ENCODE peak calls at places on chromosomes 3 and 15, in seven cellular contexts. N, K, O, Y, T, I and U are unnamed samples.

GRCh38 chr3:98574157-98574556 is 19.3 kb downstream of the CPOX start:
- DNase-seq in Y (no peak), O (no peak), N (no peak), I (no peak), K (no peak), T (no peak), U (no peak)

GRCh38 chr15:73596214-73596613 is 37.0 kb downstream of the NPTN start:
- DNase-seq in I (no peak), K (no peak), O (no peak), N (no peak), T (no peak), Y (no peak), U (no peak)

GRCh38 chr15:66931768-66932633 is 133.4 kb upstream of the SMAD3 start:
- DNase-seq in N (no peak), I (peak; percentile 51), K (peak; percentile 26), O (peak; percentile 81), Y (peak; percentile 55), T (no peak), U (peak; percentile 84)

GRCh38 chr3:177830411-177830849 is 633.1 kb upstream of the TBL1XR1 start:
- DNase-seq in O (peak; percentile 91), T (no peak), I (no peak), K (peak; percentile 84), N (peak; percentile 85), Y (no peak), U (peak; percentile 31)

GRCh38 chr3:46923559-46924350 is 46.2 kb downstream of the PTH1R start:
- DNase-seq in O (peak; percentile 45), T (no peak), K (no peak), N (no peak), Y (no peak), I (no peak), U (peak; percentile 54)

GRCh38 chr3:32596926-32597369 is 26.3 kb upstream of the DYNC1LI1 start:
- DNase-seq in Y (no peak), O (peak; percentile 2), K (no peak), N (no peak), T (no peak), I (no peak), U (no peak)

GRCh38 chr15:74432271-74432967 is 1.3 kb downstream of the SEMA7A start:
- DNase-seq in T (no peak), K (no peak), N (no peak), Y (no peak), O (no peak), I (no peak), U (peak; percentile 18)

GRCh38 chr3:14377838-14378169 is 24.6 kb upstream of the SLC6A6 start:
- DNase-seq in T (no peak), I (no peak), N (no peak), K (no peak), O (no peak), Y (no peak), U (no peak)

GRCh38 chr3:46593979-46594378 is 18.3 kb upstream of the FAM240A start:
- DNase-seq in Y (no peak), K (no peak), T (no peak), N (no peak), O (no peak), I (no peak), U (peak; percentile 33)

GRCh38 chr3:50341537-50341936 is 901 bp upstream of the RASSF1 start:
- DNase-seq in K (no peak), T (no peak), I (no peak), N (no peak), O (no peak), Y (no peak), U (no peak)

GRCh38 chr3:140469491-140469890 is 208.4 kb upstream of the TRIM42 start:
- DNase-seq in K (no peak), O (peak; percentile 46), Y (no peak), N (no peak), T (no peak), I (no peak), U (peak; percentile 7)

GRCh38 chr3:96000963-96001362 is 813.4 kb upstream of the EPHA6 start:
- DNase-seq in K (no peak), T (no peak), I (no peak), N (no peak), O (no peak), Y (no peak), U (no peak)